ENCODE peak calls at places on chromosomes 1 and 21, in five cellular contexts. M is neural crest cell; L is stimulated activated CD8-positive, alpha-beta memory T cell treated with anti-CD3 and anti-CD28 coated beads, Interleukin-7, amount 100 ng/mL, for 1 hour; Z is AG04450; K is stimulated activated CD4-positive, alpha-beta T cell treated with anti-CD3 and anti-CD28 coated beads, TNF-alpha, amount 100 ng/mL, for 24 hours. D is an unnamed sample.

GRCh38 chr1:29719253-29719652 is 482.9 kb downstream of the PTPRU start:
- DNase-seq in K (no peak), L (no peak), Z (no peak), M (no peak), D (peak)

GRCh38 chr1:24536391-24536840 is 19.5 kb upstream of the NCMAP start:
- DNase-seq in Z (no peak), M (no peak), K (peak), L (peak), D (no peak)

GRCh38 chr1:207240325-207241095 is 81.0 kb upstream of the CD55 start:
- DNase-seq in K (no peak), Z (no peak), M (no peak), L (no peak), D (peak)

GRCh38 chr1:78687914-78688313 is 38.3 kb downstream of the IFI44 start:
- DNase-seq in L (no peak), K (no peak), M (no peak), Z (no peak), D (peak)

GRCh38 chr21:31331231-31331630 is 12.8 kb downstream of the TIAM1 start:
- DNase-seq in M (no peak), L (no peak), K (no peak), Z (no peak), D (no peak)

GRCh38 chr1:235455806-235456205 is 48.4 kb downstream of the B3GALNT2 start:
- DNase-seq in Z (no peak), M (no peak), L (no peak), K (no peak), D (no peak)

GRCh38 chr1:153849487-153850185 is 73.1 kb downstream of the GATAD2B start:
- DNase-seq in Z (no peak), L (no peak), K (peak), M (no peak), D (no peak)

GRCh38 chr1:204445860-204446412 is 34.3 kb upstream of the PPP1R15B start:
- DNase-seq in M (peak), K (peak), L (no peak), Z (no peak), D (no peak)

GRCh38 chr21:31236528-31236927 is 107.5 kb downstream of the TIAM1 start:
- DNase-seq in K (no peak), Z (no peak), L (no peak), M (no peak), D (peak)

GRCh38 chr1:5752715-5753330 is 239.4 kb downstream of the NPHP4 start:
- DNase-seq in Z (no peak), L (no peak), M (no peak), K (no peak), D (no peak)

GRCh38 chr1:55211456-55211855 is 3.7 kb downstream of the USP24 start:
- DNase-seq in L (no peak), K (no peak), Z (no peak), M (no peak), D (no peak)

GRCh38 chr1:24558902-24559791 is 3.3 kb downstream of the NCMAP start:
- DNase-seq in Z (peak), M (no peak), K (no peak), L (no peak), D (peak)

GRCh38 chr1:84257617-84258016 is 43.9 kb upstream of the SAMD13 start:
- DNase-seq in K (no peak), Z (no peak), M (no peak), L (no peak), D (no peak)